ENCODE peak calls at places on chromosomes 7 and 10, in five cellular contexts. E is left ventricle myocardium inferior, I is cardiac muscle cell, D is foreskin keratinocyte, V is mammary epithelial cell. Z is an unnamed sample.

GRCh38 chr7:29375641-29376562 is 181.3 kb downstream of the CHN2 start:
- DNase-seq in E (no peak), I (no peak), D (peak; percentile 83), V (peak; percentile 30), Z (peak; percentile 34)

GRCh38 chr7:101933028-101933427 is 115.6 kb downstream of the CUX1 start:
- DNase-seq in E (no peak), I (no peak), D (no peak), V (no peak), Z (no peak)

GRCh38 chr7:22375359-22376048 is 18.6 kb upstream of the RAPGEF5 start:
- DNase-seq in E (no peak), I (no peak), D (peak; percentile 71), V (peak; percentile 41), Z (no peak)

GRCh38 chr10:104450954-104451353 is 97.3 kb downstream of the CFAP58 start:
- DNase-seq in E (no peak), I (no peak), D (no peak), V (no peak), Z (no peak)

GRCh38 chr10:133422223-133422820 is 2.1 kb downstream of the SPRN start:
- DNase-seq in E (no peak), I (no peak), D (no peak), V (no peak), Z (no peak)

GRCh38 chr7:5494683-5495561 is 71.3 kb upstream of the TNRC18 start:
- DNase-seq in E (peak; percentile 82), I (peak; percentile 85), D (peak; percentile 66), V (peak; percentile 76), Z (peak; percentile 85)

GRCh38 chr10:49058341-49059255 is 56.7 kb downstream of the VSTM4 start:
- DNase-seq in E (peak; percentile 40), I (no peak), D (no peak), V (no peak), Z (no peak)

GRCh38 chr7:97731736-97732370 is at the start of gene TAC1:
- DNase-seq in E (no peak), I (peak; percentile 54), D (peak; percentile 1), V (no peak), Z (no peak)

GRCh38 chr10:104170610-104171269 is 48.8 kb downstream of the SFR1 start:
- DNase-seq in E (no peak), I (no peak), D (no peak), V (no peak), Z (no peak)

GRCh38 chr7:53191836-53192443 is 156.5 kb downstream of the POM121L12 start:
- DNase-seq in E (no peak), I (no peak), D (no peak), V (no peak), Z (no peak)
- TF ChIP-seq CTCF in E (no peak), I (no peak), D (no peak), V (no peak), Z (no peak)

DNA sequence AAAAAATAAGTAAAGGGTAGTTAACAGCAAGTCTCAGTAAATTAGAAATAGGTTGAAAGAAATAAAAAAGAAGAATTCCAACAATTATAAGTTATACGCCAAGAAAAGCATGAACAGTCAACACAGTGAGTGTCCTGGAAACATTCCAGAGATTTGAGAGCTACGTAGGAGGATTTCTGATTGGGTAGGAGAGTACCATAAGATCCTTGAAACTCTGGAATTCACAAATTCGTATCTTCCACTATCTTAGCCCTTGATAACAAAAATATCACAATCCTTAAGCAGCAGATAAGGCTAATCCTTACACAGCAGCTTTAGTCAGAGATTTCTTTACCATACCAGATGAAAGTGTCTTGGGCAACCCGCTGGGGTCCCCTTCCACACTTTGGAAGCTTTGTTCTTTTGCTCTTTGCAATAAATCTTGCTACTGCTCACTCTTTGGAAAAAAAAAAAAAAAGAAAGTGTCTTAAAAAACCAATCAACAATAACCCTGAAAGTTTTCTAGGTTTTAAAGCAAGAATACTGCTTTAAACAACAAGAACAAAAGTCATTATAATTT is 8.2 kb downstream of the TPK1 start:
- DNase-seq in E (no peak), I (peak; percentile 31), D (no peak), V (no peak), Z (no peak)
- H3K27ac ChIP-seq in E (no peak overlapping the region), I (no peak overlapping the region), D (no peak overlapping the region), V (no peak overlapping the region), Z (no peak overlapping the region)

GRCh38 chr10:43263551-43264323 is 3.1 kb downstream of the RASGEF1A start:
- DNase-seq in E (no peak), I (no peak), D (no peak), V (no peak), Z (no peak)

GRCh38 chr10:43267811-43268210 is 946 bp upstream of the RASGEF1A start:
- DNase-seq in E (no peak), I (no peak), D (no peak), V (no peak), Z (no peak)

GRCh38 chr10:43264987-43265798 is 1.7 kb downstream of the RASGEF1A start:
- DNase-seq in E (no peak), I (no peak), D (no peak), V (no peak), Z (no peak)

GRCh38 chr10:43264324-43264986 is 2.4 kb downstream of the RASGEF1A start:
- DNase-seq in E (no peak), I (no peak), D (no peak), V (no peak), Z (no peak)

DNA sequence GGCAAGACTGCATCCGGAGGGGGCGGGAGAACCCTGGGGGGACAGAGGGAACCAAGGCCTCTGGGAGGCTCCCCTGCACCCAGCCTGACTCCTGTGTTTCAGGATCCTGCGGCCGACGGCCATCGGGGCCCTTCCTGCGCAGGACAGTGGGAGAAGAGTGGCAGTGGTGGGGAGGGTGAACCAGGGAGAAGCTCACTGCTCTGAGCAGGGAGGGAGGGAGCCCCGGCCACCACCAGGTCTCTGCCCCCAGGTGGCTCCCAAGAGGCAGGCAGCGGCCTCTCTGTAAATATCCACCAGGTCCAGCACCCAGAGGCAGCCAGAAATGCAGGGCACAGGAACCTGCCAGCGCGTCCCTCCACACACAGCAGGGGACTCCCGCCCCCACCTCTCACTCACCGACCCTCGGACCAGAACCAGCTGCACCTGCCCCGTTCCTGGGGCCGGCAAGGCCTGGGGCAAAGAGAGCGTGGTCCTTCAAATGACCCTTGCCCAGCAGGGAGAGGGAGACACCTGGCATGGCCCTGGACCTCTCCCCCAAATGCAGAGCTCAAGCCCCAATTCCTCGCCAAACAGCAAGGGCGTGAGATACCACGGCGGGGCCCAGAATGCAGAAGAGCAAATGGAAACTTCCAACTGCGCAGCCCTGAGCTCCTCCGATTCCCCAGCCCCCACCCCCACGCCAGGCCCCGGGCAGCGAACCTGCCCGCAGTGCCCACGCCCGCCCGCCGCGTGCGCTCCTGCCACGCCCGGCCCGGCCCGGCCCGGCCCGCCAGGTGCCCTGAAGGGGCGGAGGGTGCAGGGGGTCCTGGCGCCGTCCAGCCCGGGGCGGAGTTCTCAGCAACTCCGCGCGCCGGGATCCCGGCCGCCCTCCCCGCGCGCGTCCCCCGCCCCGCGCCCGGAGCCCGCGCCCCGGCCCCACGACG is 805 bp downstream of the RASGEF1A start:
- DNase-seq in E (no peak), I (peak; percentile 50), D (no peak), V (peak; percentile 26), Z (peak; percentile 53)
- TF ChIP-seq CTCF in E (peak; percentile 53), I (no peak), D (peak; percentile 44), V (peak; percentile 31), Z (no peak)

GRCh38 chr10:16570731-16571130 is 49.1 kb upstream of the C1QL3 start:
- DNase-seq in E (no peak), I (no peak), D (no peak), V (no peak), Z (no peak)
- H3K27ac ChIP-seq in E (no peak overlapping the region), I (no peak overlapping the region), D (no peak overlapping the region), V (no peak overlapping the region), Z (no peak overlapping the region)

GRCh38 chr10:43340101-43340500 is 31.3 kb upstream of the FXYD4 start:
- DNase-seq in E (no peak), I (no peak), D (no peak), V (no peak), Z (no peak)

GRCh38 chr10:43343126-43343525 is 28.3 kb upstream of the FXYD4 start:
- DNase-seq in E (no peak), I (no peak), D (no peak), V (no peak), Z (no peak)

GRCh38 chr10:43342279-43343125 is 28.9 kb upstream of the FXYD4 start:
- DNase-seq in E (no peak), I (no peak), D (no peak), V (no peak), Z (no peak)

GRCh38 chr10:43340619-43341018 is 30.8 kb upstream of the FXYD4 start:
- DNase-seq in E (no peak), I (no peak), D (peak; percentile 89), V (peak; percentile 88), Z (peak; percentile 93)

DNA sequence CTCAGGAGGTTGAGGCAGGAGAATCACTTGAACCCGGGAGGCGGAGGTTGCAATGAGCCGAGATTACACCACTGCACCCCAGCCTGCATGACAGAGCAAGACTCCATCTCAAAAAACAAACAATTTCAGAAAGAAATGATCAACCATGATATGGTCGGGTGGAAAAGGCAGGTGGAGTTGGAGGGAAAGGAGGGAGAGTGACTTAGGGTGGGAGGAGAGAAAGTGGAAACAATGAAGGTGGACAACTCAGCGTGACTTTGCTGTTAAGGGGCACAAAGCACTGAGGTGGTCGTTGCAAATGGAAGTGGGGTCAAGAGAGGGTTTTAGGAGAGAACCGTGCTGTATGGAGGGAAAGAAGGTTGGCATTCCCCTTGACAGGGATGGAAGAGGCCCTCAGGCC is 30.0 kb upstream of the FXYD4 start:
- DNase-seq in E (no peak), I (no peak), D (no peak), V (no peak), Z (no peak)
- TF ChIP-seq CTCF in E (no peak), I (no peak), D (no peak), V (no peak), Z (no peak)

GRCh38 chr10:100357073-100357858 is 10.2 kb downstream of the SCD start:
- DNase-seq in E (no peak), I (no peak), D (no peak), V (no peak), Z (no peak)
- H3K27ac ChIP-seq in E (no peak overlapping the region), I (peak overlapping the region; percentile 75), D (no peak overlapping the region), V (no peak overlapping the region), Z (peak overlapping the region; percentile 66)

DNA sequence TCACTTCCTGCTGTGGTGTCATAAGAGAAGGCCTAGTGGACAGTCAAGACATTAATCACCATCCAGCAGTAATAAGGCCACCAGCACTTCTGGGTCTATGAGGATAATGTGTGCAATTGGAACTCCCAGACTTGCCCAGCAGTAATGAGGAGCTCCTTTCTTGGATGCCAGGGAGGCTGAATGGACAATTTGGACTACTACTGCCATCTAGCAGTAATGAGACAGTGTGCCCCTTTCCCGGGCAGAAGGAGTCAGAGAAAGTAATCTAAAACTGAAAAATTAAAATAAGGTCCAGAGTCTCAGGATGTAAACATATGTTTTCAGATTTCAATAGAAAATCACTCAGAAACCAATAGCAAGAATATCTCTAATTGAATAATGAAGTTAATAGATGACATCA is 400.4 kb downstream of the CDC14C start:
- DNase-seq in E (no peak), I (no peak), D (peak; percentile 39), V (peak; percentile 2), Z (peak; percentile 34)
- TF ChIP-seq CTCF in E (no peak), I (no peak), D (peak; percentile 69), V (peak; percentile 52), Z (peak; percentile 38)

GRCh38 chr10:80515941-80516340 is 21.8 kb upstream of the SH2D4B start:
- DNase-seq in E (no peak), I (no peak), D (no peak), V (no peak), Z (no peak)
- H3K27ac ChIP-seq in E (peak overlapping the region; percentile 82), I (no peak overlapping the region), D (no peak overlapping the region), V (no peak overlapping the region), Z (no peak overlapping the region)

DNA sequence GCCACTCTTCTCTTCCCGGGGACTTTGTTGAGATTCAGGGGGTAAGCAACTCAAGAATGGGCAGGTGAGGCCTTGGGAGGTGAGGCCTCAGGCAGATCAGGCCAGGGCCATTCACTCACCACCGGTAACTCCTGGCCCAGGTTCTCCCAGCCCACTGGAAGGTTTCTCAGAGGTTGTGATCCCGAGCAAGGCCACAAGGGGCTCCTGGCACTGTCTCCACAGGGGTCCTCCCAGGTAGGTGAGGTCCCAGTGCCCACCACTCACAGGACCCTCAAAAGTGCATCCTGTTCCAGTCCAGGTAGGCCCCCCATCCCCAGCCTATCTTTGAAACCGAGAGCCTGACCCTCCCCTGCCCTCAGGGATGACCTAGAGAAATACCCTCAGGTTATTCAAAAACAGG is 236.1 kb downstream of the BUB3 start:
- DNase-seq in E (no peak), I (no peak), D (no peak), V (no peak), Z (no peak)
- TF ChIP-seq CTCF in E (no peak), I (no peak), D (no peak), V (peak; percentile 7), Z (no peak)